ENCODE peak calls at places on chromosomes 12 and 14, in ten cellular contexts. K is cardiac fibroblast; T is neural crest cell; V is NB4; P is esophagus muscularis mucosa; U is pancreas; H is heart right ventricle; E is fibroblast of mammary gland; R is kidney epithelial cell; F is CD8-positive, alpha-beta T cell. S is an unnamed sample.

GRCh38 chr14:99780690-99781089 is 12.5 kb upstream of the EML1 start:
- DNase-seq in K (no peak), T (no peak), V (no peak), P (no peak), U (no peak), H (no peak), E (no peak), R (no peak), F (no peak), S (no peak)

GRCh38 chr14:64337901-64338615 is 43.9 kb upstream of the ESR2 start:
- DNase-seq in K (peak), T (peak), V (peak), P (peak), U (peak), H (no peak), E (peak), R (peak), F (peak), S (peak)

GRCh38 chr12:96061864-96062453 is 26.6 kb upstream of the LTA4H start:
- DNase-seq in K (peak), T (peak), V (peak), P (no peak), U (peak), H (peak), E (peak), R (peak), F (peak), S (peak)

GRCh38 chr12:115481141-115481540 is 796.4 kb downstream of the MED13L start:
- DNase-seq in K (no peak), T (no peak), V (no peak), P (no peak), U (no peak), H (no peak), E (peak), R (no peak), F (no peak), S (no peak)

GRCh38 chr14:91927216-91927615 is 20.3 kb downstream of the FBLN5 start:
- DNase-seq in K (peak), T (no peak), V (no peak), P (no peak), U (no peak), H (no peak), E (no peak), R (no peak), F (no peak), S (no peak)

GRCh38 chr14:62687818-62688217 is 357.4 kb downstream of the KCNH5 start:
- DNase-seq in K (no peak), T (no peak), V (no peak), P (no peak), U (no peak), H (no peak), E (no peak), R (no peak), F (no peak), S (no peak)

GRCh38 chr12:117844114-117844513 is 124.7 kb downstream of the KSR2 start:
- DNase-seq in K (no peak), T (no peak), V (no peak), P (no peak), U (no peak), H (no peak), E (no peak), R (no peak), F (no peak), S (no peak)

GRCh38 chr12:65460076-65460475 is 181.6 kb downstream of the MSRB3 start:
- DNase-seq in K (no peak), T (no peak), V (no peak), P (no peak), U (no peak), H (no peak), E (no peak), R (no peak), F (no peak), S (no peak)

DNA sequence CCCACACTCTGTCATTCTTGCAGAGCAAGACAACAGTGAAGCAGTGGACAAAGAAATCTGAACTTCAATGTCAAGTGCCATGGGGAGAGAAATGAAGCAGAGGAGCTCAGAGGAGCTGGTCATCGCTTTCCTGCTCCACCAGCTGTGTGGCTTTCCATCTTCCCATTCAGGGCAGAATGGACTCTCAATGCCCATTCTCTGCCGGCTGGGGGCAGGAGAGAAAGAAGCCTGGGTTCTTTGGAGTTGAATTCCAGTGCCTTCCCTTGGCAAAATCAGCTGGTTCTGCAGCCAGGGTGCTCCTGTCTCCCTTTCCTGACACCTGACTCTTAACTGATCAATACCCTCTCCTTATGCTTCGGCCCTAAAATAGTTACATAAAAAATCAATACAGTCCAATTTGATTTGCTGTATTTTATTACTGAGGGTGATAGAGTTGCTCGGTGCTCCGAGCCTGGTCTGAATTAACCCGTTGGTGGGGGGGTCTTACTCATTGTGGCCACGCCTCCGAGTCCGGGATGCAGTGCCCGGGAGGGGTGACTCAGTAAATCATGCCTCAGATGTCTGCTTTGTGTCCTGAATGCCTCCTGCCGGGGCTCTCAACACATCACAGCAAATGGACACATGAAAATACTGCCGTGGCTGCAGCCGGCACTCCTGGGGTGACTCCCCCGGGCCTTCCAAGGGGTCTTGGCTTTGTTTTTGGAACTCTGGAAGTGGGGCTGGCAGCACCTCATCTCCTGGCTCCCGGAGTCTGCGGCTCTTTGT is 128.7 kb downstream of the AACS start:
- DNase-seq in K (peak), T (no peak), V (no peak), P (no peak), U (no peak), H (no peak), E (peak), R (no peak), F (no peak), S (no peak)
- TF ChIP-seq CTCF in K (no peak), T (no peak), V (no peak), P (no peak), U (no peak), H (no peak), E (peak), R (no peak), F (no peak), S (peak)

GRCh38 chr12:25959069-25959961 is 833 bp downstream of the RASSF8 start:
- DNase-seq in K (peak), T (peak), V (peak), P (no peak), U (peak), H (peak), E (peak), R (no peak), F (no peak), S (peak)
- TF ChIP-seq CTCF in K (peak), T (no peak), V (no peak), P (no peak), U (no peak), H (no peak), E (peak), R (peak), F (no peak), S (peak)

GRCh38 chr14:29710015-29710414 is 217.6 kb downstream of the PRKD1 start:
- DNase-seq in K (peak), T (no peak), V (no peak), P (no peak), U (no peak), H (no peak), E (peak), R (no peak), F (no peak), S (no peak)
- TF ChIP-seq CTCF in K (peak), T (no peak), V (no peak), P (peak), U (no peak), H (peak), E (peak), R (peak), F (no peak), S (peak)

DNA sequence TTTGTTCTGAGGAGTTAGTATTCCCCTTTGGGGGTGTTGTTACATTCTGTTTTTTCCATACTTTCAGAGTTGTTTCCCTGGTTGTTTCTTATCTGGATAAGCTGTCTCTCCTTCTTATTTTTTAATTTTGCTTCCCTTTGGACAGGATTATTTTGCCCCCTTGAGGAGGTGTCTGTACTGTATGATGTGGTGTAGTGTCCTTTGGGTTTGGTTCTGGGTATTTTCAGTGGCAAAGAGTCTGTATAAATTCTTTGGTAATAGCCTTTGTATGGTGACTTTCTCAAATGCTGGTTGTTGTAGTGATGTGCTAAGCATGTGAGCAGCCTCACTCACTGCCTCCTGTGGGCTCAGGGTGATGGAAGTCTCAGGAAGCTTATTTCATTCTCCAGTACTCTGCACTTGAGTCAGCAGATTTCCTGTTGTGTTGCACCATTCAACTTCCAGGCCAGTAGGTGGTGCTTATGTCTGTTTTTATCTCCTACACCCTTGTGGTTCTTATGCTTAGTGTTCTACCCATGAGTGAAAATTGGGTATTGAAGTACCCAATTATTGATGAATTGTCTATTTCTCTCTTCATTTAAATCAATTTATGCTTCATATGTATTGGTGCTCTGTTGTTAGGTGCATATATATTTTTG is 103.3 kb upstream of the PMCH start:
- DNase-seq in K (peak), T (no peak), V (peak), P (no peak), U (peak), H (no peak), E (peak), R (no peak), F (no peak), S (no peak)
- TF ChIP-seq CTCF in K (peak), T (peak), V (peak), P (no peak), U (peak), H (no peak), E (peak), R (peak), F (no peak), S (peak)

DNA sequence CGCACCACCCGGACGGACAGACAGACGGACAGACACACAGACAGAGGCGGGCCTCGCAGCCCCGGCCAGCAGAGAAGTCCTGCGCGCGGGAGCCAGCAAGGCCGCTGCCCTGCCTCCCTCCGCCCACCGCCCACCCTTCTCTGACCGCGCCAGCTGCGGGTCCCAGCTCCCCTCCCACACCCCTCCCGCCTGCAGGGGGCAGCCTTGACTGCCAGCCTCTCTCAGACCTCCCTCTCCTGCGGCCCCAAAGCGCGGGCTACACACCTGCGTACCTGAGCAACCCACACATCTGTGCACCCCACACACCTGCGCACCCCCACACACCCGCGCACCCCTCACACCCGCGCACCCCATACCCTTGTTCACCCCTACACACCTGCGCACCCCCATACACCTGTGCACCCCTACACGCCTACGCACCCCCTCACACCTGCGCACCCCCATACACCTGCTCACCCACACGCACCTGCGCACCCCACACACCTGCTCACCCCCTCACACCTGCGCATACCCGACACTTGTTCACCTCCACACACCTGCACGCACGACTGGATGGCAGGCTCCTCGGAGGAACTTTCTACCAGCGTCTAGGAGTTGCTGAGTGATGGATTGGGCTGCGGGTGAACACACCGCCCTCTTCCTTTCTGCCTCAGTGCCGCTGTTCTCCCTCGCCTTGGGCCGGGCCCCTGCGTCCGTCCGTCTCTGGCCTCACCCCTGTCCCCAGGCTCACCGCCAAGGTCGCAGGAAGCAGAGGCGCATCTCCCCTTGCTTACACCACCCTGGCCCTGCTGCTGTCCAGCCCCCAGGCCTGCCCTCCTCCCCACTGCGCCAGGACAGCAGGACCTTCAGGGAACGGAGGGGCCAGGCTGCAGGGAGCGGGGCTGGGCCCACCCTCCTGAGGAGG is 20.8 kb upstream of the TMEM106C start:
- DNase-seq in K (no peak), T (no peak), V (peak), P (no peak), U (no peak), H (no peak), E (no peak), R (no peak), F (peak), S (no peak)
- TF ChIP-seq CTCF in K (peak), T (no peak), V (peak), P (peak), U (no peak), H (peak), E (no peak), R (peak), F (peak), S (no peak)

DNA sequence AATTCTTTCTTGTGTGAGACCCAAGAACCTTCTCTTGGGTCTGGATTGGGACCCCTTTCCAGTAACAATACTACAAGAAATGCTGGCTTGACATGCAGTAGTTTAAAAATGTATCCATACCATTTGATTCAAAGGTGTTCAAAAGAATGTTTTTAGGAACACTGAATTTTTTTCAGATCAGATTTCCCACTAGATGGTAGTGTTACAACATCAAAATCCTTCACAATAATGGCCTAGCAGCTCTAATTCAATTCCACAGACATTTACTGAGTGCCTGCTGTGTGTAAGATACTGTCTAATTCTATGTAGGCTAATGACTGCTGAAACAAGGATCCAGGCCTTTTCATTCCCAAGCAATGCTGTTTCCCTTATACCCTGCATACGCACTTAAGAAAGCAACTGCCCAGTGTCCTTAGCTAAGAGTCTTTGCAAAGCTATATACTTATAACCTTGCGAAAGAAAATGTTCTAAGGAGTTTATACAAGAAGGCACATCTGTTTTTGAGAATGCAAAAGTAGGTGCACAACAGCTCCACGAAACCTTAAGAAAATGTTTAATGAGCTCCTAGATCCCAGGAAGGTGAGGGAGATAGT is 50.7 kb upstream of the PKP2 start:
- DNase-seq in K (peak), T (no peak), V (peak), P (no peak), U (no peak), H (no peak), E (peak), R (no peak), F (no peak), S (no peak)
- TF ChIP-seq CTCF in K (no peak), T (peak), V (no peak), P (peak), U (no peak), H (no peak), E (no peak), R (peak), F (no peak), S (peak)